ENCODE peak calls at places on chromosomes 12 and 14, in four cellular contexts. One of them, this sample, is unnamed.

GRCh38 chr14:101843665-101844064 is 82.2 kb downstream of the PPP2R5C start:
- DNase-seq in astrocyte of the spinal cord: no peak
- DNase-seq in lung: no peak
- DNase-seq in DMS79: no peak
- DNase-seq in this sample: no peak

GRCh38 chr14:73759183-73759713 is 45.1 kb upstream of the PNMA1 start:
- DNase-seq in astrocyte of the spinal cord: peak
- DNase-seq in lung: peak
- DNase-seq in DMS79: no peak
- DNase-seq in this sample: no peak

GRCh38 chr12:96048392-96048969 is 13.1 kb upstream of the LTA4H start:
- DNase-seq in astrocyte of the spinal cord: no peak
- DNase-seq in lung: no peak
- DNase-seq in DMS79: no peak
- DNase-seq in this sample: no peak

GRCh38 chr12:68374315-68374982 is 42.3 kb upstream of the MDM1 start:
- DNase-seq in astrocyte of the spinal cord: no peak
- DNase-seq in lung: no peak
- DNase-seq in DMS79: no peak
- DNase-seq in this sample: peak

GRCh38 chr12:66269142-66269541 is 33.2 kb upstream of the HELB start:
- DNase-seq in astrocyte of the spinal cord: no peak
- DNase-seq in lung: no peak
- DNase-seq in DMS79: no peak
- DNase-seq in this sample: no peak

GRCh38 chr12:118035194-118036041 is 18.9 kb downstream of the RFC5 start:
- DNase-seq in astrocyte of the spinal cord: peak
- DNase-seq in lung: no peak
- DNase-seq in DMS79: no peak
- DNase-seq in this sample: peak

GRCh38 chr12:1457901-1458300 is 136.5 kb downstream of the FBXL14 start:
- DNase-seq in astrocyte of the spinal cord: peak
- DNase-seq in lung: no peak
- DNase-seq in DMS79: no peak
- DNase-seq in this sample: no peak

GRCh38 chr12:27528788-27529187 is 4.8 kb downstream of the PPFIBP1 start:
- DNase-seq in astrocyte of the spinal cord: peak
- DNase-seq in lung: no peak
- DNase-seq in DMS79: no peak
- DNase-seq in this sample: no peak

GRCh38 chr12:120783197-120783596 is 57.6 kb downstream of the ACADS start:
- DNase-seq in astrocyte of the spinal cord: peak
- DNase-seq in lung: no peak
- DNase-seq in DMS79: no peak
- DNase-seq in this sample: no peak

GRCh38 chr12:58288191-58288590 is 346.8 kb downstream of the ATP23 start:
- DNase-seq in astrocyte of the spinal cord: peak
- DNase-seq in lung: no peak
- DNase-seq in DMS79: no peak
- DNase-seq in this sample: peak

GRCh38 chr14:57420033-57420432 is 29.6 kb downstream of the NAA30 start:
- DNase-seq in astrocyte of the spinal cord: no peak
- DNase-seq in lung: no peak
- DNase-seq in DMS79: no peak
- DNase-seq in this sample: no peak

GRCh38 chr12:95836185-95836609 is 22.6 kb upstream of the SNRPF start:
- DNase-seq in astrocyte of the spinal cord: peak
- DNase-seq in lung: no peak
- DNase-seq in DMS79: peak
- DNase-seq in this sample: no peak

GRCh38 chr12:3988519-3989217 is 115.5 kb upstream of the PARP11 start:
- DNase-seq in astrocyte of the spinal cord: no peak
- DNase-seq in lung: no peak
- DNase-seq in DMS79: no peak
- DNase-seq in this sample: no peak

GRCh38 chr14:36229262-36229661 is 52.7 kb upstream of the PTCSC3 start:
- DNase-seq in astrocyte of the spinal cord: no peak
- DNase-seq in lung: no peak
- DNase-seq in DMS79: no peak
- DNase-seq in this sample: no peak

GRCh38 chr12:56271031-56271430 is 4.3 kb downstream of the COQ10A start:
- DNase-seq in astrocyte of the spinal cord: peak
- DNase-seq in lung: no peak
- DNase-seq in DMS79: no peak
- DNase-seq in this sample: no peak

GRCh38 chr12:43332977-43333649 is 218.9 kb downstream of the ADAMTS20 start:
- DNase-seq in astrocyte of the spinal cord: peak
- DNase-seq in lung: no peak
- DNase-seq in DMS79: no peak
- DNase-seq in this sample: no peak

GRCh38 chr12:124913474-124914391 is 717 bp downstream of the UBC start:
- DNase-seq in astrocyte of the spinal cord: peak
- DNase-seq in lung: peak
- DNase-seq in DMS79: no peak
- DNase-seq in this sample: peak

GRCh38 chr12:50937653-50938052 is 14.7 kb upstream of the HIGD1C start:
- DNase-seq in astrocyte of the spinal cord: no peak
- DNase-seq in lung: no peak
- DNase-seq in DMS79: no peak
- DNase-seq in this sample: no peak

GRCh38 chr14:34956906-34957305 is 25.9 kb upstream of the SRP54 start:
- DNase-seq in astrocyte of the spinal cord: no peak
- DNase-seq in lung: no peak
- DNase-seq in DMS79: no peak
- DNase-seq in this sample: no peak

GRCh38 chr12:20370001-20370381 is 1.7 kb downstream of the PDE3A start:
- DNase-seq in astrocyte of the spinal cord: peak
- DNase-seq in lung: no peak
- DNase-seq in DMS79: no peak
- DNase-seq in this sample: peak

GRCh38 chr14:69288001-69288771 is 28.2 kb downstream of the GALNT16 start:
- DNase-seq in astrocyte of the spinal cord: peak
- DNase-seq in lung: no peak
- DNase-seq in DMS79: peak
- DNase-seq in this sample: peak

GRCh38 chr14:102508410-102508773 is 1.2 kb downstream of the ANKRD9 start:
- DNase-seq in astrocyte of the spinal cord: no peak
- DNase-seq in lung: no peak
- DNase-seq in DMS79: no peak
- DNase-seq in this sample: no peak

GRCh38 chr12:49702676-49703228 is 4.5 kb downstream of the FMNL3 start:
- DNase-seq in astrocyte of the spinal cord: peak
- DNase-seq in lung: no peak
- DNase-seq in DMS79: no peak
- DNase-seq in this sample: no peak

GRCh38 chr12:110582286-110583136 is 607 bp downstream of the PPTC7 start:
- DNase-seq in astrocyte of the spinal cord: peak
- DNase-seq in lung: peak
- DNase-seq in DMS79: no peak
- DNase-seq in this sample: no peak

GRCh38 chr12:29316772-29317171 is 64.2 kb downstream of the ERGIC2 start:
- DNase-seq in astrocyte of the spinal cord: peak
- DNase-seq in lung: no peak
- DNase-seq in DMS79: no peak
- DNase-seq in this sample: peak

GRCh38 chr14:32724864-32725550 is 213.7 kb upstream of the NPAS3 start:
- DNase-seq in astrocyte of the spinal cord: peak
- DNase-seq in lung: no peak
- DNase-seq in DMS79: no peak
- DNase-seq in this sample: peak

GRCh38 chr14:65926504-65926903 is 514.0 kb downstream of the FUT8 start:
- DNase-seq in astrocyte of the spinal cord: no peak
- DNase-seq in lung: no peak
- DNase-seq in DMS79: no peak
- DNase-seq in this sample: no peak

GRCh38 chr12:29796823-29797263 is 13.1 kb upstream of the TMTC1 start:
- DNase-seq in astrocyte of the spinal cord: peak
- DNase-seq in lung: no peak
- DNase-seq in DMS79: no peak
- DNase-seq in this sample: peak

GRCh38 chr12:85865905-85866304 is 8.2 kb upstream of the NTS start:
- DNase-seq in astrocyte of the spinal cord: no peak
- DNase-seq in lung: no peak
- DNase-seq in DMS79: no peak
- DNase-seq in this sample: no peak

GRCh38 chr12:16605666-16606116 is 271 bp downstream of the LMO3 start:
- DNase-seq in astrocyte of the spinal cord: no peak
- DNase-seq in lung: peak
- DNase-seq in DMS79: peak
- DNase-seq in this sample: no peak

GRCh38 chr12:87953257-87953860 is 75.8 kb downstream of the C12orf50 start:
- DNase-seq in astrocyte of the spinal cord: peak
- DNase-seq in lung: no peak
- DNase-seq in DMS79: no peak
- DNase-seq in this sample: peak

GRCh38 chr14:99772371-99773283 is 20.6 kb upstream of the EML1 start:
- DNase-seq in astrocyte of the spinal cord: no peak
- DNase-seq in lung: no peak
- DNase-seq in DMS79: no peak
- DNase-seq in this sample: no peak

GRCh38 chr14:68403191-68403781 is 389.6 kb downstream of the ZFP36L1 start:
- DNase-seq in astrocyte of the spinal cord: no peak
- DNase-seq in lung: no peak
- DNase-seq in DMS79: no peak
- DNase-seq in this sample: no peak

GRCh38 chr14:73386342-73386741 is 72.0 kb downstream of the NUMB start:
- DNase-seq in astrocyte of the spinal cord: peak
- DNase-seq in lung: no peak
- DNase-seq in DMS79: no peak
- DNase-seq in this sample: no peak

GRCh38 chr12:77064891-77065360 is 443 bp downstream of the E2F7 start:
- DNase-seq in astrocyte of the spinal cord: no peak
- DNase-seq in lung: no peak
- DNase-seq in DMS79: peak
- DNase-seq in this sample: no peak

GRCh38 chr12:49632401-49632800 is 9.0 kb downstream of the PRPF40B start:
- DNase-seq in astrocyte of the spinal cord: no peak
- DNase-seq in lung: no peak
- DNase-seq in DMS79: no peak
- DNase-seq in this sample: no peak